ENCODE peak calls at places on chromosomes 3 and 15, in nine cellular contexts. O is MM.1S, W is H9, K is cardiac muscle cell, U is A549, T is brain microvascular endothelial cell, Y is uterus, H is SJSA1, V is PC-9. N is an unnamed sample.

GRCh38 chr3:14818804-14819500 is at the start of gene FGD5:
- DNase-seq in O (no peak), T (no peak), Y (no peak), H (no peak), V (no peak), U (no peak), W (no peak), K (no peak), N (no peak)

GRCh38 chr3:143183668-143183970 is 64.0 kb downstream of the CHST2 start:
- DNase-seq in V (no peak), K (no peak), U (no peak), Y (no peak), W (no peak), T (no peak), H (no peak), O (no peak), N (no peak)

GRCh38 chr3:19226516-19226915 is 78.2 kb downstream of the KCNH8 start:
- DNase-seq in V (no peak), T (no peak), Y (no peak), W (no peak), U (no peak), O (no peak), H (no peak), K (no peak), N (no peak)

GRCh38 chr15:51253385-51253784 is 85.0 kb downstream of the CYP19A1 start:
- DNase-seq in T (no peak), W (no peak), K (no peak), H (no peak), O (no peak), V (no peak), Y (no peak), U (no peak), N (no peak)

GRCh38 chr15:76433798-76434400 is 97.3 kb downstream of the ISL2 start:
- DNase-seq in O (peak; percentile 77), H (no peak), W (no peak), K (no peak), T (no peak), U (no peak), Y (no peak), V (no peak), N (no peak)

GRCh38 chr15:57235865-57236264 is 140.4 kb upstream of the CGNL1 start:
- DNase-seq in H (peak; percentile 84), K (peak; percentile 81), V (no peak), T (peak; percentile 88), U (peak; percentile 68), Y (no peak), O (no peak), W (no peak), N (no peak)

GRCh38 chr15:29695486-29696167 is 126.6 kb downstream of the TJP1 start:
- DNase-seq in H (no peak), W (no peak), V (no peak), Y (no peak), O (peak; percentile 11), T (no peak), K (no peak), U (peak; percentile 63), N (no peak)

GRCh38 chr3:98875535-98875934 is 26.0 kb downstream of the DCBLD2 start:
- DNase-seq in T (no peak), K (peak; percentile 44), U (no peak), O (no peak), W (no peak), Y (no peak), H (no peak), V (no peak), N (no peak)

GRCh38 chr3:39158138-39158715 is 4.8 kb upstream of the CSRNP1 start:
- DNase-seq in W (no peak), U (no peak), O (no peak), H (no peak), Y (no peak), V (no peak), T (no peak), K (no peak), N (no peak)
- H3K27ac ChIP-seq in W (no peak overlapping the region), U (no peak overlapping the region), O (no peak overlapping the region), H (no peak overlapping the region), Y (no peak overlapping the region), V (no peak overlapping the region), T (no peak overlapping the region), K (peak overlapping the region; percentile 59), N (no peak overlapping the region)

GRCh38 chr3:152282813-152283212 is 14.1 kb downstream of the MBNL1 start:
- DNase-seq in Y (no peak), W (no peak), U (no peak), T (no peak), V (no peak), O (no peak), K (no peak), H (no peak), N (no peak)
- H3K27ac ChIP-seq in Y (peak overlapping the region; percentile 30), W (no peak overlapping the region), U (no peak overlapping the region), T (no peak overlapping the region), V (peak overlapping the region; percentile 14), O (peak overlapping the region; percentile 92), K (peak overlapping the region; percentile 58), H (no peak overlapping the region), N (peak overlapping the region; percentile 65)

DNA sequence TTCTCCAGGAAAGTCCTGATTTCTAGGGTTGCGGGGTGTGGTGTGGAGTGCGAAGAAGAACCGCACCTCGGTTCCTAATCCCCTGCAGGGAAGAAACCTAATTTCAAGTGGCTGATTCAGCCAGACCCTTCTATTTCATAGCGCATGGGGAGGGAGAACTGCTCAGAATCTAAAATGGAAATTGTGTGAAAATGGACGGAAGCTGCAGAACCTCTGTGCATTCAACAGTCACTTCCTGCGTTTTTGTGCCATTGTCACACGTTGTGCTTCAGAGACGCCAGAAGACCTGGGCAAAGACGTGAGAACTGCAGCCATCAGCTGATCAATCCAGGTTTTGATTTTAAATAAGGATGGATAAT is 1.2 kb downstream of the SIDT1 start:
- DNase-seq in W (no peak), Y (no peak), U (no peak), O (peak; percentile 48), K (no peak), V (no peak), T (no peak), H (no peak), N (no peak)
- H3K27ac ChIP-seq in W (no peak overlapping the region), Y (peak overlapping the region; percentile 40), U (no peak overlapping the region), O (peak overlapping the region; percentile 81), K (no peak overlapping the region), V (no peak overlapping the region), T (no peak overlapping the region), H (no peak overlapping the region), N (peak overlapping the region; percentile 86)

DNA sequence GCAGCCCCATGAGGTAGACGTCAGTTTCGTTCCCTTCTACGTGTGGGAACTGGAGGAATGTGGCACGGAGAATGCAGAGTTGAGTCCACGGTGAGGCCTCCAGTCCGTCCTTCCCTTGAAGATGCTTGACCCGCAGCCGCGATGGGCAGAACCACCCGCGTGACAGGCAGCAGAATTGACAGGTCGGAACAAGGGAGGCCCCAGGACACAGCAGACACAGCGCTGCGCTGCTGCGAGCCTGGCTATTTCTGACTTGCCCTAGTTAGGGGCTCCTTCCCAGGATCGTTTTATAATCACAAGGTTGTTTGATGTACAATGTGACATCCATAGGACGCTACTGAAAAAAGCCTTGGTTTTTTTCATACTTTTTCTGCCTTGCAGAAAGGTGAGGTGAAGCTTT is 9.5 kb upstream of the TMEM41A start:
- DNase-seq in Y (no peak), V (no peak), U (no peak), O (no peak), T (no peak), K (no peak), W (no peak), H (no peak), N (no peak)
- H3K27ac ChIP-seq in Y (no peak overlapping the region), V (no peak overlapping the region), U (no peak overlapping the region), O (no peak overlapping the region), T (no peak overlapping the region), K (no peak overlapping the region), W (no peak overlapping the region), H (no peak overlapping the region), N (no peak overlapping the region)

GRCh38 chr15:41932939-41933725 is 39.2 kb downstream of the EHD4 start:
- DNase-seq in T (no peak), V (no peak), Y (no peak), U (no peak), W (peak; percentile 23), K (no peak), H (no peak), O (no peak), N (no peak)
- H3K27ac ChIP-seq in T (no peak overlapping the region), V (no peak overlapping the region), Y (peak overlapping the region; percentile 47), U (peak overlapping the region; percentile 37), W (no peak overlapping the region), K (peak overlapping the region; percentile 65), H (no peak overlapping the region), O (no peak overlapping the region), N (peak overlapping the region; percentile 79)

GRCh38 chr15:65384505-65384894 is 6.7 kb upstream of the IGDCC3 start:
- DNase-seq in W (no peak), V (no peak), K (no peak), O (no peak), Y (no peak), U (no peak), H (no peak), T (no peak), N (no peak)

GRCh38 chr15:65382921-65383320 is 5.1 kb upstream of the IGDCC3 start:
- DNase-seq in U (no peak), K (no peak), O (no peak), W (no peak), V (no peak), T (no peak), H (no peak), Y (no peak), N (no peak)

GRCh38 chr15:65383456-65383855 is 5.7 kb upstream of the IGDCC3 start:
- DNase-seq in V (no peak), T (no peak), O (no peak), Y (no peak), W (no peak), H (no peak), U (no peak), K (no peak), N (no peak)

GRCh38 chr15:65384895-65385867 is 7.4 kb upstream of the IGDCC3 start:
- DNase-seq in U (peak; percentile 89), O (peak; percentile 87), T (peak; percentile 78), H (peak; percentile 80), Y (peak; percentile 90), W (peak; percentile 93), K (peak; percentile 92), V (peak; percentile 57), N (peak; percentile 89)

GRCh38 chr15:65383991-65384390 is 6.2 kb upstream of the IGDCC3 start:
- DNase-seq in Y (no peak), T (no peak), K (no peak), H (no peak), O (no peak), U (no peak), W (no peak), V (no peak), N (no peak)
- H3K27ac ChIP-seq in Y (no peak overlapping the region), T (no peak overlapping the region), K (no peak overlapping the region), H (no peak overlapping the region), O (no peak overlapping the region), U (no peak overlapping the region), W (no peak overlapping the region), V (no peak overlapping the region), N (no peak overlapping the region)

GRCh38 chr3:156825795-156826143 is 384 bp upstream of the LEKR1 start:
- DNase-seq in T (no peak), W (no peak), U (no peak), V (no peak), Y (no peak), H (no peak), K (no peak), O (no peak), N (no peak)
- H3K27ac ChIP-seq in T (peak overlapping the region; percentile 95), W (no peak overlapping the region), U (peak overlapping the region; percentile 89), V (peak overlapping the region; percentile 100), Y (peak overlapping the region; percentile 84), H (peak overlapping the region; percentile 97), K (peak overlapping the region; percentile 78), O (no peak overlapping the region), N (peak overlapping the region; percentile 98)

N was measured in stomach.